ENCODE peak calls at places on chromosomes 5 and 9, in four cellular contexts. H is mammary epithelial cell, S is IMR-90, I is colonic mucosa. U is an unnamed sample.
A peak's percentile ranks its signal among the peaks of the same experiment; 100 is the strongest.

GRCh38 chr9:129319938-129320481 is 141.9 kb upstream of the IER5L start:
- DNase-seq in S (no peak), I (peak; percentile 18), H (no peak), U (no peak)

GRCh38 chr9:33447404-33448158 is at the start of gene AQP3:
- DNase-seq in H (peak; percentile 44), I (peak; percentile 73), S (no peak), U (peak; percentile 81)

GRCh38 chr9:137305788-137306545 is 3.9 kb upstream of the NRARP start:
- DNase-seq in S (no peak), I (no peak), H (no peak), U (no peak)

GRCh38 chr5:174326372-174326771 is 280.9 kb downstream of the NSG2 start:
- DNase-seq in I (no peak), S (no peak), H (no peak), U (no peak)

GRCh38 chr9:35673132-35673997 is at the start of gene CA9:
- DNase-seq in H (no peak), I (peak; percentile 54), S (no peak), U (no peak)

GRCh38 chr5:73280821-73281746 is 108.1 kb downstream of the TMEM174 start:
- DNase-seq in S (peak; percentile 65), H (peak; percentile 85), I (no peak), U (no peak)

GRCh38 chr9:74573792-74574191 is 76.7 kb downstream of the RORB start:
- DNase-seq in I (no peak), H (no peak), S (no peak), U (no peak)

GRCh38 chr9:38130724-38131123 is 61.7 kb upstream of the SHB start:
- DNase-seq in H (no peak), S (no peak), I (no peak), U (no peak)

GRCh38 chr5:142748132-142748531 is 22.0 kb upstream of the ARHGAP26 start:
- DNase-seq in S (peak; percentile 24), H (peak; percentile 36), I (no peak), U (peak; percentile 80)

GRCh38 chr5:168661593-168662485 is 82.7 kb upstream of the PANK3 start:
- DNase-seq in I (no peak), S (no peak), H (no peak), U (no peak)

DNA sequence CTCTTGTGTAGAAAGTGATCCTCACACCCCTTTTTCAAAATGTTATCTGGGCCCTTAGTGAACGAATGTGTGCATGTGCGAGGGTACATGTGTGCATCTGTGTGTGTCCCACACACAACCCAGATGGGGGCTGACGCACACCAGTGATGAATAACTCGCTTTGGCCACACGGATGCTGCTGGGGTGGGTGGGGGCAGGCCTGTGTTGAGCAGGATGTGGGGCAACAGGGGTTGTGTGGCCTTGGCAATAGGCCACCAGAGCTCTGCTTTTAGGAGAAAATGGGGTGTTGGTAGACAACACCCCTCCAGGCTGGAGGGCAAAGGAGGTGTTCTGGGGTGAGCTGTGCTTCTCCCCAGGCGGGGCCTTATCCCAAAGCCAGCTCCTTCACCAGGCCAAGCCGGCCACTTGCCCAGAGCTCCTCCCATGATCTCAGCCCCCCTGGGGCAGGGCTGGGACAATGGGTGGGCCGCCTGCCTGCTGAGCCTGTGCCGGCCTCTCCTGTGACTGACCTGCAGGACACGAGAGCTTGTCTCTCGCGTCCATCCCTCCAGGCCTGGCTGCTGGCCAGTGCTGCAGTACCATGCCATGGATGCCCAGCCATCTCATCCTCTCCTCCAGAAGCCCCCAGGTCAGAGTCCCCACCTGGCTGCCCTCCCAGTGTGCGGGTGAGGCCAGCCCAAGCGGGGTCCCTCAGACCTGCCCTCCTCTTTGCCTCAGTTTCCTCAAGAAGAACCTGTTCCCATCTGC is 1.7 kb downstream of the DBN1 start:
- DNase-seq in S (peak; percentile 65), H (no peak), I (no peak), U (peak; percentile 45)
- H3K9ac ChIP-seq in S (peak overlapping the region; percentile 93), H (no peak overlapping the region), I (peak overlapping the region; percentile 40), U (peak overlapping the region; percentile 87)

DNA sequence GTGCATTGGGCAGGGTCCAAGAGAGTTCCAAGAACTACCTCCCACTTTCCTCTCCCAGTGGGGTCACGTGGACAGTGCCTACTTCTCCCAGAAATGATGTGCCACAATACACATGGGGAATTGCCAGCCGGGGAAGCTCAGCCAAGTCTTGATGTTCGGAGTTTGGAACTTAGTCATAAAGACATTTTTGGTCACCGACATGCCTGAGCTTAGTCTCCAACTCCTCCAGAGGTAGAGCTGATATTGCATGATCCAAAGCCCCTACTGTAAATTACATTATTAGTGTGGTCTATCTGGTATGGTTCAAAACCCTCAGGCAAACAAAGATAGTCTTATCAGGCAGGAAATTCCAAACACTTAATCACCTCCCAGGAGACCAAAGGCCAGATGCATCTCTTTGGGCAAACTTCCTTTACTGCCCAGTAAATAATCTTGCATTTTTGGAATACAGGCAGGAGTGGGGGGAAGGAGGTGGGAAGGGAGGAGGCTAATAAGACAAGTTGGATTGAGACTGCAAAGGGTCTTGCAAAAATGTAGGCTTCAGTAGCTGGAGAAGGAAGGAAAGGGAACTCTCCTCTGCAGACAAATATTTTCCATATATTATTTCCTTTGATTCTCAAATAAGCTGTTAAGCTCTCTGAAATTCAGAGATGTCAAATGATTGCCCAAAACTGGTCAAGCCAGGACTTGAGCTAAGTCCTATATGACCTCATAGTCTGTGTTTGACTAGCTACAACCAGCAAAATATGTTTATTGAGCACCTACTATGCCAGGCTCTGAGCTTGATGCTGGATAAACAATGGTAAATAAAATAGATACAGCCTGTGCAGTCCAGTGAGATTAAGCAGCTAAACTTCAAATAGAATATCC is 99.4 kb downstream of the DRD1 start:
- DNase-seq in H (no peak), S (peak; percentile 50), I (no peak), U (no peak)
- H3K4me1 ChIP-seq in H (no peaks in the 10 kb centered on the region), S (peaks cover 17% of the 10 kb centered on the region), I (no peaks in the 10 kb centered on the region), U (peaks cover 38% of the 10 kb centered on the region)

GRCh38 chr9:133968966-133969617 is 23.0 kb downstream of the VAV2 start:
- DNase-seq in S (no peak), H (no peak), I (no peak), U (no peak)
- H3K9ac ChIP-seq in S (no peak overlapping the region), H (no peak overlapping the region), I (no peak overlapping the region), U (no peak overlapping the region)

DNA sequence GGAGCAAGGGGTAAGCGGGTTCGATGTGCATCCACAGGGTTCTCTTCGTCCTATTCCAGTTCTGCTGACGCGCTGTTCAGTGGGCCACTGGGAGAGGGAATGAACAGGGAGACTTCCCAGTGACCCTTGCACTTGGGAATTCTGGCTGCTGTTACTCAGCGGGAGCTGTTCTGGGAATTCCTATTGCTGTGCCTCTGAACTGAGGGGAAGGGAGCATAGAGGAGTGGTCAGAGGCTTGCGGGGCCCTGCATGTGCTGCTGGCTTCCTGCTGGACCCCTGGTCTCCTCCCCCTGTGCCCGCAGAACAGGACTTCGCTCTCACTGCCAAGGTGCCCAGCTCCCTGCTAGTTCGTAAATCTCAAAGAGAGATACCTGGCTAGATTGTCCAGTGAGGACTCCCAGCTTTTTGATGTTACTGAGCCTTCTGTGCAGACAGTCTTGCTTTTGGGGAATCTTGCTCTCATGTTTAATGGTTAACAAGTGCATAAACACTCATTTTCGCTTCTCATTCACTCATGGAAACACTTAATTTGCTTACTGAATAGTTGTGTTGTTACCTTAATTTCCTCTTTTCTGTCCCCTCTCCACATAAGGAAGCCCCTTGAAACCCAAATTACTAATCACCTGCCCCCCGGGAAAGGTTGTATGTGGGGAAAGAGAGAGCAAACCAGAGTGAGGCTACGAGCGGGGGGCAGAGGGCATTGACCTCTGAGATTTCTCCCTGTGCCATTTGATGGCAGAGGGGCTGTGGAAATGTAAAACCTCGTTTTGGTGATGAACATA is 5.9 kb downstream of the TRIO start:
- DNase-seq in S (no peak), I (no peak), H (no peak), U (no peak)
- H3K4me1 ChIP-seq in S (peaks cover 30% of the 10 kb centered on the region), I (peaks cover 34% of the 10 kb centered on the region), H (peaks cover 60% of the 10 kb centered on the region), U (peaks cover 62% of the 10 kb centered on the region)

U was measured in adipocyte.